ENCODE peak calls at places on chromosomes 13 and 19, in six cellular contexts. S is H1, V is mesendoderm, I is trophoblast cell, K is IMR-90, N is mesenchymal stem cell. A is an unnamed sample.

GRCh38 chr13:110396913-110397379 is 89.9 kb downstream of the COL4A2 start:
- DNase-seq in I (peak; percentile 64), S (no peak), V (no peak), K (peak; percentile 100), N (peak; percentile 100), A (no peak)

GRCh38 chr13:67275351-67275989 is 45.3 kb upstream of the PCDH9 start:
- DNase-seq in S (no peak), K (no peak), I (no peak), V (no peak), N (no peak), A (no peak)

GRCh38 chr19:51946602-51947001 is 19.3 kb downstream of the ZNF613 start:
- DNase-seq in V (no peak), I (no peak), K (no peak), S (no peak), N (no peak), A (no peak)

GRCh38 chr13:95153647-95154405 is 147.4 kb downstream of the ABCC4 start:
- DNase-seq in K (peak; percentile 21), I (no peak), V (no peak), N (peak; percentile 47), S (no peak), A (no peak)

GRCh38 chr19:44548736-44549135 is 19.3 kb upstream of the CEACAM20 start:
- DNase-seq in I (no peak), K (peak; percentile 51), V (no peak), S (no peak), N (peak; percentile 3), A (no peak)

GRCh38 chr13:49356224-49356623 is 87.6 kb downstream of the CAB39L start:
- DNase-seq in I (peak; percentile 54), V (no peak), N (peak; percentile 83), S (no peak), K (peak; percentile 96), A (no peak)

GRCh38 chr13:98842858-98843481 is 90.5 kb upstream of the SLC15A1 start:
- DNase-seq in I (peak; percentile 80), K (peak; percentile 80), V (peak; percentile 84), N (peak; percentile 76), S (peak; percentile 87), A (peak; percentile 82)

GRCh38 chr13:33125821-33126570 is 109.8 kb downstream of the KL start:
- DNase-seq in S (no peak), K (peak; percentile 97), I (peak; percentile 91), V (peak; percentile 97), N (peak; percentile 94), A (peak; percentile 61)

GRCh38 chr13:96089749-96090239 is at the start of gene HS6ST3:
- DNase-seq in I (peak; percentile 62), V (peak; percentile 70), K (no peak), N (peak; percentile 7), S (no peak), A (peak; percentile 79)

GRCh38 chr13:76677047-76677446 is 209.2 kb downstream of the KCTD12 start:
- DNase-seq in K (peak; percentile 43), V (no peak), N (no peak), S (no peak), I (no peak), A (no peak)

GRCh38 chr13:51668580-51669195 is 84.4 kb downstream of the WDFY2 start:
- DNase-seq in S (no peak), K (no peak), I (no peak), V (no peak), N (no peak), A (no peak)

GRCh38 chr19:28601723-28602440 is 611.1 kb downstream of the UQCRFS1 start:
- DNase-seq in I (no peak), V (no peak), S (no peak), N (no peak), K (no peak), A (no peak)

GRCh38 chr19:54189020-54189667 is at the start of gene MBOAT7:
- DNase-seq in I (peak; percentile 78), N (no peak), V (no peak), K (no peak), S (no peak), A (no peak)

GRCh38 chr19:7545904-7546303 is 10.4 kb downstream of the PNPLA6 start:
- DNase-seq in I (no peak), V (no peak), K (no peak), N (no peak), S (no peak), A (no peak)

GRCh38 chr19:5113101-5113557 is 144.2 kb downstream of the KDM4B start:
- DNase-seq in V (peak; percentile 60), N (peak; percentile 44), I (no peak), K (peak; percentile 64), S (no peak), A (no peak)

GRCh38 chr19:34366670-34367423 is 1.9 kb downstream of the GPI start:
- DNase-seq in V (no peak), K (peak; percentile 74), S (no peak), N (peak; percentile 26), I (no peak), A (no peak)

GRCh38 chr19:28889941-28890645 is 322.9 kb downstream of the UQCRFS1 start:
- DNase-seq in V (no peak), S (no peak), N (no peak), K (no peak), I (no peak), A (no peak)

GRCh38 chr13:20401586-20401957 is 124.1 kb downstream of the CRYL1 start:
- DNase-seq in K (no peak), V (no peak), S (no peak), N (no peak), I (no peak), A (no peak)

GRCh38 chr19:13103961-13104847 is 1.5 kb upstream of the LYL1 start:
- DNase-seq in S (peak; percentile 95), K (no peak), I (peak; percentile 43), N (no peak), V (peak; percentile 33), A (peak; percentile 69)

GRCh38 chr19:15197275-15198005 is 3.4 kb downstream of the NOTCH3 start:
- DNase-seq in V (no peak), I (no peak), N (no peak), K (peak; percentile 18), S (no peak), A (no peak)

GRCh38 chr19:44803442-44804428 is 5.2 kb upstream of the BCAM start:
- DNase-seq in I (peak; percentile 14), V (no peak), N (no peak), K (no peak), S (no peak), A (no peak)

GRCh38 chr19:14476663-14477401 is 1.7 kb upstream of the PTGER1 start:
- DNase-seq in S (peak; percentile 50), I (peak; percentile 75), V (peak; percentile 64), K (peak; percentile 88), N (peak; percentile 68), A (no peak)

GRCh38 chr13:83453723-83454122 is 428.6 kb downstream of the SLITRK1 start:
- DNase-seq in K (no peak), N (no peak), I (no peak), V (no peak), S (no peak), A (no peak)

GRCh38 chr13:83453300-83453699 is 429.0 kb downstream of the SLITRK1 start:
- DNase-seq in K (no peak), S (no peak), I (no peak), V (no peak), N (no peak), A (no peak)

GRCh38 chr13:83449666-83450395 is 432.4 kb downstream of the SLITRK1 start:
- DNase-seq in S (no peak), N (no peak), I (peak; percentile 73), V (peak; percentile 9), K (peak; percentile 62), A (no peak)

GRCh38 chr13:83452292-83452950 is 429.9 kb downstream of the SLITRK1 start:
- DNase-seq in S (no peak), N (no peak), I (no peak), V (no peak), K (no peak), A (no peak)

DNA sequence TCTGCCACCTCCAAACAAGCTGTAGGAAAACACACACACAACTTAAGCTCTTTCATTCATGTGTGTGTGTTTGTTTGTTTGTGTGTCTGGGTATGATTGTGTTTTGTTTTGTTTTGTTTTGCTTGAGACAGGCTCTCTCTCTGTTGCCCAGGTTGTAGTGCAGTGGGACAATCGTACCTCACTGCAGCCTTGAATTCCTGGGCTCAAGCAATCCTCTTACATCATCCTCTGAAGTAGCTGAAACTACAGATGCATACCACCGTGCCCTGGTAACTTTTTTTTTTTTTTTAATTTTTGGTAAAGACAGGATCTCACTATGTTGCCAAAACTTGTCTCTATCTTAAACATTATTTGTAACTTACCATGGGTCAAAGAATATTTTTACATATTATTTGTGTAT is 431.7 kb downstream of the SLITRK1 start:
- DNase-seq in V (peak; percentile 42), I (no peak), N (no peak), S (no peak), K (no peak), A (no peak)
- H2BK120ac ChIP-seq in V (no peak overlapping the region), I (no peak overlapping the region), N (no peak overlapping the region), S (no peak overlapping the region), K (peak overlapping the region; percentile 58), A (no peak overlapping the region)

GRCh38 chr19:58396691-58397532 is 1.5 kb downstream of the RNF225 start:
- DNase-seq in N (no peak), I (no peak), S (peak; percentile 67), K (no peak), V (no peak), A (no peak)

GRCh38 chr19:58395220-58395978 is at the start of gene RNF225:
- DNase-seq in N (no peak), K (no peak), V (peak; percentile 79), I (peak; percentile 83), S (peak; percentile 83), A (peak; percentile 88)

GRCh38 chr19:58397533-58398037 is 2.1 kb downstream of the RNF225 start:
- DNase-seq in I (no peak), S (no peak), N (no peak), V (no peak), K (no peak), A (peak; percentile 50)

GRCh38 chr19:58394821-58395219 is 636 bp upstream of the RNF225 start:
- DNase-seq in S (peak; percentile 52), V (no peak), I (no peak), N (no peak), K (no peak), A (no peak)

GRCh38 chr19:58395979-58396627 is 647 bp downstream of the RNF225 start:
- DNase-seq in V (peak; percentile 49), K (no peak), N (no peak), I (no peak), S (peak; percentile 82), A (peak; percentile 57)
- H3K4ac ChIP-seq in V (no peak overlapping the region), K (no peak overlapping the region), N (peak overlapping the region; percentile 13), I (no peak overlapping the region), S (no peak overlapping the region), A (no peak overlapping the region)

DNA sequence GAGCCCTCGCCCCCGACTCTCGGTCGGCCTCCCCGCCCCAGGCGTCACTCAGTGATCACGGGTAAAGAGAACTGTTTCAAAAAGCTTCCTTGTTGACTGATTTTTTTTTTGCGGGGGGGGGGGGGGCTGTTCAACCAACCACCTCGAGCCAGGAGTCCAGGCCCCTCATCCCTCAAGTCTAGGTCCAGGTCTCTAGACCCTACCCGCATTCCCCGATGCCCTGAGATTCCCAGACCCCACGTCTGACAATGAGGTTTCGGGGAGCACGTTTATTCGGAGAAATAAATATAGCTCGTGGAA is 4.3 kb downstream of the HRC start:
- DNase-seq in I (no peak), K (no peak), V (no peak), S (no peak), N (no peak), A (no peak)
- H2BK120ac ChIP-seq in I (no peak overlapping the region), K (no peak overlapping the region), V (no peak overlapping the region), S (no peak overlapping the region), N (peak overlapping the region; percentile 81), A (no peak overlapping the region)

GRCh38 chr13:81197966-81198365 is 857.0 kb upstream of the SPRY2 start:
- DNase-seq in I (no peak), N (no peak), V (no peak), S (no peak), K (no peak), A (no peak)

GRCh38 chr13:81194362-81194761 is 853.4 kb upstream of the SPRY2 start:
- DNase-seq in S (no peak), V (peak; percentile 11), K (no peak), N (no peak), I (no peak), A (no peak)

GRCh38 chr13:81197483-81197882 is 856.6 kb upstream of the SPRY2 start:
- DNase-seq in V (no peak), K (no peak), S (no peak), I (no peak), N (no peak), A (no peak)
- H3K4ac ChIP-seq in V (no peak overlapping the region), K (no peak overlapping the region), S (no peak overlapping the region), I (no peak overlapping the region), N (no peak overlapping the region), A (no peak overlapping the region)

A was measured in H9.